ENCODE peak calls at places on chromosomes 13 and 19, in seven cellular contexts. K is AG09309; D is naive B cell; L is CD8-positive, alpha-beta T cell; C is GM19239; N is stimulated activated CD4-positive, alpha-beta T cell treated with anti-CD3 and anti-CD28 coated beads, Interleukin-2, amount 100 ng/mL, for 48 hours; F is foreskin fibroblast. P is an unnamed sample.

GRCh38 chr13:101398191-101398590 is 18.1 kb downstream of the NALCN start:
- DNase-seq in D (no peak), L (no peak), F (peak), K (no peak), C (no peak), N (no peak), P (no peak)

GRCh38 chr13:30125422-30126073 is 181.8 kb downstream of the KATNAL1 start:
- DNase-seq in K (peak), N (no peak), C (no peak), L (no peak), F (peak), D (no peak), P (no peak)

GRCh38 chr19:32387701-32388392 is 17.7 kb upstream of the DPY19L3 start:
- DNase-seq in K (no peak), L (no peak), D (no peak), F (peak), C (no peak), N (no peak), P (no peak)

GRCh38 chr13:42847891-42848663 is 66.7 kb downstream of the FAM216B start:
- DNase-seq in N (no peak), C (no peak), F (peak), L (no peak), D (no peak), K (no peak), P (no peak)

GRCh38 chr19:55096061-55096701 is 20.5 kb downstream of the EPS8L1 start:
- DNase-seq in C (no peak), K (no peak), L (no peak), N (no peak), D (no peak), F (no peak), P (no peak)

GRCh38 chr13:111561091-111561778 is 240.8 kb downstream of the TEX29 start:
- DNase-seq in K (no peak), N (no peak), D (no peak), L (no peak), C (no peak), F (no peak), P (no peak)

GRCh38 chr19:52139291-52140076 is at the start of gene ZNF616:
- DNase-seq in C (peak), F (peak), L (peak), N (peak), K (peak), D (peak), P (peak)

GRCh38 chr13:46165485-46166220 is 16.3 kb downstream of the LCP1 start:
- DNase-seq in D (peak), K (no peak), L (no peak), N (no peak), F (no peak), C (peak), P (no peak)

GRCh38 chr13:86846501-86846900 is 824.7 kb upstream of the SLITRK5 start:
- DNase-seq in L (no peak), N (no peak), D (no peak), C (no peak), K (no peak), F (no peak), P (no peak)

GRCh38 chr19:7914598-7915045 is at the start of gene TGFBR3L:
- DNase-seq in K (no peak), D (no peak), C (no peak), L (no peak), F (no peak), N (no peak), P (no peak)

GRCh38 chr13:60990032-60990733 is 425.5 kb downstream of the PCDH20 start:
- DNase-seq in F (no peak), L (no peak), C (no peak), K (no peak), N (no peak), D (no peak), P (no peak)

P was measured in activated T-cell treated with anti-CD3 and anti-CD28 coated beads for 48 hours.